ENCODE peak calls at places on chromosomes 7 and 10, in eight cellular contexts. T, X, D, U, L, C, V and M are unnamed samples.

GRCh38 chr10:930415-931325 is 835 bp downstream of the LARP4B start:
- DNase-seq in T (peak; percentile 28), C (peak; percentile 79), D (peak; percentile 64), L (peak; percentile 30), V (peak; percentile 56), X (peak; percentile 56), U (no peak), M (no peak)

GRCh38 chr10:17029581-17030271 is 99.9 kb downstream of the CUBN start:
- DNase-seq in V (no peak), C (peak; percentile 82), D (peak; percentile 11), T (peak; percentile 65), L (peak; percentile 87), X (peak; percentile 13), U (peak; percentile 60), M (no peak)

GRCh38 chr10:132498562-132499366 is 38.8 kb upstream of the INPP5A start:
- DNase-seq in V (peak; percentile 9), U (no peak), C (peak; percentile 65), L (no peak), T (no peak), X (no peak), D (no peak), M (no peak)

GRCh38 chr10:43385412-43386004 is 14.1 kb downstream of the FXYD4 start:
- DNase-seq in C (peak; percentile 11), V (no peak), T (no peak), X (no peak), D (no peak), U (no peak), L (no peak), M (no peak)

GRCh38 chr10:32790483-32790882 is 167.5 kb downstream of the ITGB1 start:
- DNase-seq in T (no peak), L (peak; percentile 60), U (no peak), V (no peak), D (no peak), X (no peak), C (no peak), M (no peak)

GRCh38 chr7:38411404-38411803 is 138.0 kb upstream of the TARP start:
- DNase-seq in U (no peak), T (no peak), D (no peak), V (peak; percentile 57), C (no peak), L (peak; percentile 13), X (peak; percentile 48), M (no peak)

GRCh38 chr7:142908921-142909870 is 23.7 kb upstream of the TRPV6 start:
- DNase-seq in L (no peak), T (peak; percentile 43), U (no peak), V (peak; percentile 42), D (no peak), X (peak; percentile 31), C (no peak), M (no peak)

GRCh38 chr7:46515844-46516590 is 594.9 kb upstream of the IGFBP3 start:
- DNase-seq in C (no peak), V (no peak), L (no peak), X (no peak), D (peak; percentile 63), T (no peak), U (no peak), M (no peak)

GRCh38 chr10:127485153-127485857 is 63.8 kb upstream of the NPS start:
- DNase-seq in X (peak; percentile 51), D (no peak), L (peak; percentile 73), V (peak; percentile 64), T (no peak), U (no peak), C (no peak), M (no peak)

GRCh38 chr10:123136806-123137642 is 1.3 kb downstream of the HMX3 start:
- DNase-seq in L (no peak), D (no peak), V (peak; percentile 76), U (no peak), C (no peak), X (peak; percentile 53), T (no peak), M (no peak)

GRCh38 chr7:157995815-157996214 is 591.8 kb downstream of the PTPRN2 start:
- DNase-seq in X (no peak), V (no peak), L (no peak), D (no peak), T (no peak), C (no peak), U (no peak), M (no peak)

GRCh38 chr7:157997991-157998505 is 589.6 kb downstream of the PTPRN2 start:
- DNase-seq in D (no peak), C (no peak), U (no peak), T (no peak), L (no peak), X (no peak), V (no peak), M (no peak)

GRCh38 chr7:157997080-157997440 is 590.6 kb downstream of the PTPRN2 start:
- DNase-seq in D (no peak), V (no peak), U (no peak), T (no peak), L (no peak), C (no peak), X (no peak), M (no peak)

GRCh38 chr7:157996359-157997079 is 591.1 kb downstream of the PTPRN2 start:
- DNase-seq in D (no peak), L (no peak), U (no peak), T (peak; percentile 79), X (no peak), V (no peak), C (peak; percentile 28), M (no peak)

GRCh38 chr7:157997471-157997870 is 590.2 kb downstream of the PTPRN2 start:
- DNase-seq in T (no peak), V (no peak), D (no peak), C (no peak), L (no peak), U (no peak), X (no peak), M (no peak)
- H3K9me3 ChIP-seq in T (no peaks in the 10 kb centered on the region), V (no peaks in the 10 kb centered on the region), D (no peaks in the 10 kb centered on the region), C (peaks cover 1% of the 10 kb centered on the region), L (peaks cover 55% of the 10 kb centered on the region), U (no peaks in the 10 kb centered on the region), X (no peaks in the 10 kb centered on the region), M (peaks cover 81% of the 10 kb centered on the region)

GRCh38 chr10:109126541-109126940 is 796.8 kb downstream of the XPNPEP1 start:
- DNase-seq in T (no peak), U (no peak), D (no peak), L (no peak), C (no peak), V (no peak), X (no peak), M (no peak)

GRCh38 chr10:109126016-109126415 is 797.3 kb downstream of the XPNPEP1 start:
- DNase-seq in U (no peak), L (no peak), V (no peak), D (no peak), X (no peak), T (no peak), C (no peak), M (no peak)

GRCh38 chr10:109127363-109127762 is 795.9 kb downstream of the XPNPEP1 start:
- DNase-seq in T (no peak), V (no peak), L (no peak), C (no peak), U (no peak), D (no peak), X (no peak), M (no peak)
- H3K9me3 ChIP-seq in T (no peaks in the 10 kb centered on the region), V (no peaks in the 10 kb centered on the region), L (peaks cover 2% of the 10 kb centered on the region), C (no peaks in the 10 kb centered on the region), U (no peaks in the 10 kb centered on the region), D (no peaks in the 10 kb centered on the region), X (no peaks in the 10 kb centered on the region), M (no peaks in the 10 kb centered on the region)

GRCh38 chr10:18556522-18557147 is 94.8 kb downstream of the NSUN6 start:
- DNase-seq in T (no peak), V (no peak), L (no peak), X (no peak), C (no peak), D (no peak), U (no peak), M (no peak)
- H3K9me3 ChIP-seq in T (no peaks in the 10 kb centered on the region), V (peaks cover 91% of the 10 kb centered on the region), L (no peaks in the 10 kb centered on the region), X (peaks cover 4% of the 10 kb centered on the region), C (no peaks in the 10 kb centered on the region), D (no peaks in the 10 kb centered on the region), U (no peaks in the 10 kb centered on the region), M (peaks cover 31% of the 10 kb centered on the region)

GRCh38 chr7:6691609-6692106 is 15.1 kb downstream of the ZNF12 start:
- DNase-seq in V (no peak), T (no peak), L (peak; percentile 30), X (peak; percentile 56), D (peak; percentile 6), C (no peak), U (no peak), M (no peak)

DNA sequence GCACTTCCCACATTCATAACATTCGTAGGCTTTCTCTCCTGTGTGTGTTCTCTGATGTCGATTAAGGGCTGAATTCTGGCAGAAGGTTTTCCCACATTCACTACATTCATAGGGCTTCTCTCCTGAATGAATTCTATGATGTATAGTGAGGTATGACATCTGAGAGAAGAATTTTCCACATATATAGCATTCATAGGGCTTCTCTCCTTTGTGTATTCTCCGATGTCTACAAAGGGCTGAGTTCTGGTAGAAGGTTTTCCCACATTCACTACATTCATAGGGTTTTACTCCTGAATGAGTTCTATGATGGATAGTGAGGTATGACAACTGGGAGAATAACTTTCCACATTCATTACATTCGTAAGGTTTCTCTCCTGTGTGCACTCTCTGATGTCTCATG is 15.6 kb downstream of the ZNF12 start:
- DNase-seq in V (no peak), C (no peak), D (no peak), U (no peak), X (no peak), L (no peak), T (no peak), M (no peak)
- H3K9me3 ChIP-seq in V (peaks cover 99% of the 10 kb centered on the region), C (peaks cover 27% of the 10 kb centered on the region), D (peaks cover 99% of the 10 kb centered on the region), U (peaks cover 68% of the 10 kb centered on the region), X (peaks cover 100% of the 10 kb centered on the region), L (peaks cover 95% of the 10 kb centered on the region), T (peaks cover 4% of the 10 kb centered on the region), M (peaks cover 56% of the 10 kb centered on the region)

GRCh38 chr7:53743697-53744096 is 708.3 kb downstream of the POM121L12 start:
- DNase-seq in T (no peak), V (peak; percentile 33), X (no peak), C (no peak), U (no peak), L (no peak), D (no peak), M (no peak)
- H3K9me3 ChIP-seq in T (no peaks in the 10 kb centered on the region), V (no peaks in the 10 kb centered on the region), X (no peaks in the 10 kb centered on the region), C (peaks cover 7% of the 10 kb centered on the region), U (no peaks in the 10 kb centered on the region), L (peaks cover 12% of the 10 kb centered on the region), D (no peaks in the 10 kb centered on the region), M (peaks cover 18% of the 10 kb centered on the region)

DNA sequence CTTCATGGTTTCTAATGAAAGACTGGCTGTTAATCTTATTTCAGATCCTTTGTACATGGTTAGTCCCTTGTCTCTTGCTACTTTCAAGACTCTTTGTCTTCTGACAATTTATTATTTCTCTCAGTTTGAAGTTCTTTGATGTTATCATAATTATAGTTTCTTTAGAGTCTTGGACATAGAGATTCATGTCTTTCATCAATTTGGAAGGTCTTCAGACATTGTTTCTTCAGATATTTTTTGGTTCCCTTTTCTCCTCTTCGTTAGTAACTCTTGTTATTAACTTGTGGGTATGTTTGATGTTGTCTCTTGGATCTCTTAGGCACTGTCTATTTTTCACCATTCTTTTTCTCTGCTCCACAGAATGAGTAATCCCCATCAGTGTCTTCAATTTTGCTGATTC is 8.8 kb downstream of the ZNF37A start:
- DNase-seq in T (no peak), L (no peak), D (no peak), X (no peak), C (no peak), V (no peak), U (no peak), M (no peak)
- H3K9me3 ChIP-seq in T (no peaks in the 10 kb centered on the region), L (peaks cover 9% of the 10 kb centered on the region), D (peaks cover 4% of the 10 kb centered on the region), X (peaks cover 62% of the 10 kb centered on the region), C (peaks cover 9% of the 10 kb centered on the region), V (peaks cover 36% of the 10 kb centered on the region), U (peaks cover 16% of the 10 kb centered on the region), M (peaks cover 10% of the 10 kb centered on the region)